ENCODE peak calls at places on chromosome 18, in nine cellular contexts. T is naive thymus-derived CD4-positive, alpha-beta T cell; Z is HCT116; V is thoracic aorta; M is upper lobe of right lung; S is heart right ventricle; D is cardiac muscle cell; R is left lung; U is A549. I is an unnamed sample.

GRCh38 chr18:37124511-37124910 is 295.6 kb downstream of the KIAA1328 start:
- DNase-seq in D (no peak), R (no peak), Z (no peak), M (no peak), S (no peak), T (no peak), V (no peak), U (no peak), I (no peak)

GRCh38 chr18:36850527-36851201 is 21.7 kb downstream of the KIAA1328 start:
- DNase-seq in S (no peak), T (no peak), R (no peak), D (peak; percentile 86), M (no peak), V (no peak), Z (peak; percentile 4), U (no peak), I (no peak)

GRCh38 chr18:5890261-5890605 is 5.1 kb downstream of the TMEM200C start:
- DNase-seq in M (no peak), D (no peak), R (no peak), Z (no peak), V (no peak), T (no peak), S (no peak), U (no peak), I (no peak)

GRCh38 chr18:4639628-4640310 is 184.7 kb upstream of the DLGAP1 start:
- DNase-seq in S (no peak), D (no peak), R (no peak), T (no peak), Z (no peak), U (no peak), M (no peak), V (no peak), I (no peak)

GRCh38 chr18:59516356-59517155 is 157.5 kb upstream of the LMAN1 start:
- DNase-seq in S (no peak), V (no peak), D (peak; percentile 93), M (no peak), Z (no peak), U (peak; percentile 31), T (no peak), R (peak; percentile 53), I (peak; percentile 58)

GRCh38 chr18:22694954-22695353 is 238.2 kb upstream of the RBBP8 start:
- DNase-seq in M (no peak), U (peak; percentile 61), Z (peak; percentile 63), S (peak; percentile 30), R (peak; percentile 72), V (peak; percentile 8), D (peak; percentile 95), T (no peak), I (peak; percentile 74)

GRCh38 chr18:62850619-62851306 is 135.4 kb downstream of the PHLPP1 start:
- DNase-seq in T (no peak), U (no peak), D (no peak), S (no peak), M (no peak), Z (no peak), V (no peak), R (no peak), I (no peak)

GRCh38 chr18:67519582-67519981 is 3.1 kb upstream of the DSEL start:
- DNase-seq in V (no peak), S (no peak), T (no peak), D (peak; percentile 80), Z (no peak), M (no peak), U (no peak), R (no peak), I (no peak)

GRCh38 chr18:48875314-48875941 is 75.3 kb downstream of the SMAD7 start:
- DNase-seq in S (no peak), T (no peak), D (no peak), R (no peak), Z (no peak), V (no peak), U (no peak), M (no peak), I (peak; percentile 14)

GRCh38 chr18:63488160-63488559 is 11.4 kb downstream of the SERPINB5 start:
- DNase-seq in Z (no peak), U (no peak), M (no peak), T (no peak), S (no peak), D (no peak), R (no peak), V (no peak), I (no peak)

GRCh38 chr18:6747646-6748045 is 18.1 kb downstream of the ARHGAP28 start:
- DNase-seq in D (peak; percentile 85), R (no peak), T (no peak), U (no peak), Z (no peak), M (no peak), V (no peak), S (no peak), I (no peak)

GRCh38 chr18:51185075-51185474 is 12.4 kb downstream of the MEX3C start:
- DNase-seq in Z (no peak), V (no peak), T (no peak), U (no peak), S (no peak), D (no peak), M (no peak), R (no peak), I (no peak)

GRCh38 chr18:55487997-55488396 is 100.0 kb downstream of the TCF4 start:
- DNase-seq in U (no peak), D (no peak), R (no peak), T (no peak), V (no peak), Z (no peak), M (no peak), S (no peak), I (no peak)

GRCh38 chr18:57434536-57435494 is at the start of gene ONECUT2:
- DNase-seq in D (peak; percentile 95), S (peak; percentile 90), Z (peak; percentile 80), U (peak; percentile 87), V (peak; percentile 59), M (peak; percentile 96), R (peak; percentile 87), T (peak; percentile 38), I (peak; percentile 90)

GRCh38 chr18:47113796-47114540 is 36.3 kb downstream of the HDHD2 start:
- DNase-seq in U (no peak), T (no peak), D (no peak), R (no peak), V (no peak), S (no peak), Z (no peak), M (no peak), I (no peak)

GRCh38 chr18:56836173-56836572 is 185.0 kb downstream of the WDR7 start:
- DNase-seq in R (no peak), T (no peak), D (no peak), M (no peak), Z (no peak), S (no peak), U (no peak), V (no peak), I (no peak)

GRCh38 chr18:46291149-46291548 is 187.0 kb downstream of the HAUS1 start:
- DNase-seq in V (no peak), M (peak; percentile 16), R (no peak), S (no peak), U (no peak), T (no peak), D (no peak), Z (no peak), I (no peak)

DNA sequence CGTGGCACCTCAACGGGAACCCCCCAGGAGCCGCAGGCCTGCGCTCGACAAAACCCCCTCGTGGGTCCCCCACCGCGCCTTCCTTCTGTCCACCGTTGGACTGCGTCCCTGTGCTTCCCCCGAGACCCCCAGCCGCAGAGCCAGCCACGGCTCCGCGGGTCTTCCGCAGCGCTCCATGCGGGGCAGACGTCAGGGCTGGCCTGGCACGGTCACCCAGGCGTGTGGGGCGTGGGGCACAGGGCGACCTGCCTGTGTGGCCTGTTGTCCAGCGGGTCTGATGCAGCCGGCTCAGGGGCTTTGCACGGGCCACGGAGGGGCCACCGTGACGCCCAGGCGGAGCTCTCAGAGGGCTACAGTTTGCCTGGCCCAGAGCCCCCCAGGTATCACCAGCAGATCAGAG is 11.0 kb downstream of the NFATC1 start:
- DNase-seq in M (peak; percentile 58), U (no peak), V (no peak), S (no peak), D (no peak), R (no peak), T (no peak), Z (no peak), I (no peak)
- H3K4me1 ChIP-seq in M (peaks cover 36% of the 10 kb centered on the region), U (no peaks in the 10 kb centered on the region), V (peaks cover 12% of the 10 kb centered on the region), S (peaks cover 53% of the 10 kb centered on the region), D (peaks cover 2% of the 10 kb centered on the region), R (peaks cover 9% of the 10 kb centered on the region), T (peaks cover 30% of the 10 kb centered on the region), Z (peaks cover 5% of the 10 kb centered on the region), I (peaks cover 5% of the 10 kb centered on the region)

GRCh38 chr18:77070627-77071026 is 62.0 kb downstream of the MBP start:
- DNase-seq in D (no peak), Z (no peak), T (no peak), S (no peak), R (no peak), U (no peak), M (no peak), V (no peak), I (no peak)
- H3K4me1 ChIP-seq in D (no peaks in the 10 kb centered on the region), Z (peaks cover 34% of the 10 kb centered on the region), T (peaks cover 97% of the 10 kb centered on the region), S (peaks cover 85% of the 10 kb centered on the region), R (peaks cover 22% of the 10 kb centered on the region), U (peaks cover 93% of the 10 kb centered on the region), M (peaks cover 82% of the 10 kb centered on the region), V (peaks cover 40% of the 10 kb centered on the region), I (peaks cover 17% of the 10 kb centered on the region)

DNA sequence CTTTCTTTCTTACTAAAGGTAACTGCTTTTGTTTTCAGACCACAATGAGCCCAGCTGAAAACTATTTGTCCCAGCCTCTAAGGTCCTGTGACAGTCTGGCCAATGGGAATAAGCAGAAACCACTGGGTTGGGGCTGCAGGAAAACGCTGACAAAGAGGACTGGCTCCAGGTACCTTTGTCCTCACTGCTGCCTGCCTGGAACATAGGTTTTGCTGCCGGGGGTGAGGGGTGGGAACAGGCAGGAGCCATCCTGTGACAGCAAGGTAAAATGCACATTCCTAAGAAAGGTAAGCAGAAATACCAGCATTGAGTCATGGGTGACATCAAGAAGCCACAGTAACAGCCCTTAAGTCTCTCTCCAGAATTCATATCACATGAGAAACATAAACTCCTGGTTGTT is 21.6 kb downstream of the PTPN2 start:
- DNase-seq in D (no peak), S (no peak), M (no peak), T (no peak), U (no peak), V (no peak), Z (no peak), R (no peak), I (no peak)
- H3K4me1 ChIP-seq in D (peaks cover 10% of the 10 kb centered on the region), S (peaks cover 20% of the 10 kb centered on the region), M (peaks cover 11% of the 10 kb centered on the region), T (peaks cover 3% of the 10 kb centered on the region), U (peaks cover 17% of the 10 kb centered on the region), V (peaks cover 3% of the 10 kb centered on the region), Z (peaks cover 10% of the 10 kb centered on the region), R (peaks cover 6% of the 10 kb centered on the region), I (no peaks in the 10 kb centered on the region)

DNA sequence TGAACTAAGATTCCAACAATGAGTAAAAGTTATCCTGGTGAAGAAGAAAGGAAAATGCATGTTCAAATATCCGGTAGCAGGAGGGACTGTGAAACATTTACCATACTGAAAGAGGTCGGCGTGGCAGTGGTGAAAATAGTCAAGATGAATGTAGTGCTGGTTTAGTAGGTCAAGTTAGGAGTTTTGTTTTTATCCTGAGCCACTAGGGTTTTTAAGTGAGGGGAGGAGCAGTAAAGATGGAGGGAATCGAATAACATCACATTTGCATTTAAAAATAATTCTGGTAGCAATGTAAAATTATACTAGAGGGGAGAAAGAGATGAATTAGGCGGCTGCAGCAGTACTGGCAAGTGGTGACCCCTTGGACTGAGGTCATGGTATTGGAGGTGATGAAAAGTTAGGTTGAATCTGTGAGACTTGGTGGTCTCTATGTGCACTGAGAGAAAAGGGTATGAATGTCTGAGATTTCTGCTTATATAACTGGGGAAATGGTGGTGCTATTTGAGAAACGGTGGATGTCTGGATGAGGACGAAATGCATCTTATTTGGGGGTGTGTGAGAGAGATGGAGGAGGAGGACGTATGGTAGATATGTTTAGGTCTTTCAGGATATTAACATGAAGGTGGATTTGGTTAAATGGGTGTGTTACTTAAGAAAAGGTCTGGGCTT is 5.9 kb downstream of the VAPA start:
- DNase-seq in T (no peak), Z (no peak), R (no peak), D (no peak), U (no peak), S (no peak), M (no peak), V (no peak), I (no peak)
- H3K4me1 ChIP-seq in T (peaks cover 77% of the 10 kb centered on the region), Z (peaks cover 45% of the 10 kb centered on the region), R (peaks cover 27% of the 10 kb centered on the region), D (peaks cover 46% of the 10 kb centered on the region), U (peaks cover 71% of the 10 kb centered on the region), S (peaks cover 95% of the 10 kb centered on the region), M (peaks cover 58% of the 10 kb centered on the region), V (peaks cover 63% of the 10 kb centered on the region), I (peaks cover 13% of the 10 kb centered on the region)